ENCODE peak calls at places on chromosome 13, in ten cellular contexts. U, H, N, J, O, P, T, K, E and M are unnamed samples.

GRCh38 chr13:102968572-102969228 is 97.5 kb downstream of the SLC10A2 start:
- DNase-seq in U (no peak), H (no peak), N (no peak), J (no peak), O (no peak), P (no peak), T (no peak), K (no peak), E (no peak), M (no peak)

GRCh38 chr13:71645467-71645866 is 221.5 kb downstream of the DACH1 start:
- DNase-seq in U (no peak), H (no peak), N (no peak), J (no peak), O (no peak), P (no peak), T (no peak), K (no peak), E (no peak), M (no peak)

GRCh38 chr13:51643114-51643881 is 59.0 kb downstream of the WDFY2 start:
- DNase-seq in U (no peak), H (no peak), N (no peak), J (no peak), O (peak), P (no peak), T (no peak), K (no peak), E (no peak), M (no peak)

GRCh38 chr13:103812558-103812957 is 746.3 kb upstream of the SLC10A2 start:
- DNase-seq in U (no peak), H (no peak), N (no peak), J (no peak), O (no peak), P (no peak), T (no peak), K (no peak), E (no peak), M (no peak)

GRCh38 chr13:18956473-18957078 is 225.0 kb downstream of the TUBA3C start:
- DNase-seq in U (no peak), H (no peak), N (no peak), J (no peak), O (no peak), P (no peak), T (no peak), K (no peak), E (no peak), M (no peak)

GRCh38 chr13:56735537-56735942 is 405.2 kb upstream of the PRR20A start:
- DNase-seq in U (no peak), H (no peak), N (no peak), J (no peak), O (no peak), P (no peak), T (no peak), K (no peak), E (no peak), M (no peak)

GRCh38 chr13:78787189-78787588 is 128.2 kb upstream of the OBI1 start:
- DNase-seq in U (no peak), H (no peak), N (peak), J (no peak), O (no peak), P (no peak), T (no peak), K (no peak), E (no peak), M (no peak)

GRCh38 chr13:70817571-70817970 is 709.3 kb upstream of the KLHL1 start:
- DNase-seq in U (no peak), H (no peak), N (no peak), J (no peak), O (no peak), P (no peak), T (no peak), K (no peak), E (no peak), M (no peak)

GRCh38 chr13:105773241-105773640 is 762.2 kb downstream of the EFNB2 start:
- DNase-seq in U (no peak), H (no peak), N (no peak), J (no peak), O (no peak), P (no peak), T (no peak), K (no peak), E (no peak), M (no peak)

GRCh38 chr13:40666905-40667621 is 622 bp upstream of the FOXO1 start:
- DNase-seq in U (no peak), H (peak), N (peak), J (no peak), O (peak), P (peak), T (no peak), K (no peak), E (peak), M (no peak)

GRCh38 chr13:82878536-82878935 is 1003.7 kb downstream of the SLITRK1 start:
- DNase-seq in U (no peak), H (no peak), N (peak), J (no peak), O (peak), P (no peak), T (no peak), K (no peak), E (no peak), M (no peak)